ENCODE peak calls at places on chromosomes 4 and X, in nine cellular contexts. R, N, T, L, H, P, J, U and X are unnamed samples.

GRCh38 chrX:107324493-107325310 is 118.3 kb downstream of the DNAAF6 start:
- DNase-seq in R (peak), N (peak), T (no peak), L (peak), H (peak), P (peak), J (peak), U (no peak), X (no peak)

GRCh38 chr4:56086561-56086960 is 137.8 kb downstream of the CEP135 start:
- DNase-seq in R (no peak), N (no peak), T (no peak), L (no peak), H (no peak), P (no peak), J (no peak), U (no peak), X (no peak)

GRCh38 chr4:122819708-122820449 is 6.8 kb upstream of the FGF2 start:
- DNase-seq in R (no peak), N (no peak), T (no peak), L (no peak), H (no peak), P (peak), J (no peak), U (no peak), X (no peak)

GRCh38 chr4:186839122-186840037 is 115.7 kb upstream of the FAT1 start:
- DNase-seq in R (peak), N (no peak), T (no peak), L (peak), H (no peak), P (peak), J (no peak), U (no peak), X (no peak)

GRCh38 chrX:135327299-135327698 is 18.0 kb downstream of the ETDC start:
- DNase-seq in R (peak), N (no peak), T (no peak), L (peak), H (no peak), P (peak), J (no peak), U (no peak), X (no peak)

GRCh38 chrX:65697915-65698796 is 30.7 kb downstream of the MSN start:
- DNase-seq in R (no peak), N (no peak), T (peak), L (no peak), H (no peak), P (peak), J (peak), U (peak), X (peak)

GRCh38 chrX:16671005-16671404 is 21.0 kb downstream of the S100G start:
- DNase-seq in R (peak), N (no peak), T (peak), L (peak), H (no peak), P (peak), J (peak), U (no peak), X (peak)

GRCh38 chr4:176744091-176744490 is 48.6 kb downstream of the VEGFC start:
- DNase-seq in R (no peak), N (no peak), T (no peak), L (no peak), H (no peak), P (no peak), J (no peak), U (no peak), X (no peak)

GRCh38 chr4:123397276-123398150 is 918 bp downstream of the SPRY1 start:
- DNase-seq in R (peak), N (peak), T (peak), L (no peak), H (peak), P (peak), J (peak), U (peak), X (peak)

GRCh38 chr4:48967101-48967500 is 19.0 kb upstream of the CWH43 start:
- DNase-seq in R (no peak), N (no peak), T (no peak), L (no peak), H (no peak), P (no peak), J (no peak), U (no peak), X (no peak)

GRCh38 chr4:174828845-174829701 is at the start of gene GLRA3:
- DNase-seq in R (no peak), N (peak), T (no peak), L (peak), H (peak), P (peak), J (peak), U (peak), X (no peak)

GRCh38 chr4:146061610-146062324 is 113.8 kb upstream of the LSM6 start:
- DNase-seq in R (no peak), N (no peak), T (no peak), L (no peak), H (no peak), P (no peak), J (peak), U (no peak), X (no peak)

GRCh38 chr4:107349266-107349665 is 313.2 kb upstream of the DKK2 start:
- DNase-seq in R (no peak), N (no peak), T (no peak), L (no peak), H (no peak), P (peak), J (no peak), U (no peak), X (no peak)